ENCODE peak calls at places on chromosomes 3 and 15, in seven cellular contexts. One of them, this sample, is unnamed.

GRCh38 chr3:11819146-11819545 is 27.5 kb downstream of the TAMM41 start:
- DNase-seq in non-pigmented ciliary epithelial cell: no peak
- DNase-seq in NCI-H345: no peak
- DNase-seq in mesenteric fat pad: no peak
- DNase-seq in H7: no peak
- DNase-seq in CD8-positive, alpha-beta T cell: no peak
- DNase-seq in RWPE1: peak; percentile 35
- DNase-seq in this sample: peak; percentile 56

GRCh38 chr15:86879250-86880229 is 799.9 kb downstream of the AGBL1 start:
- DNase-seq in non-pigmented ciliary epithelial cell: no peak
- DNase-seq in NCI-H345: no peak
- DNase-seq in mesenteric fat pad: no peak
- DNase-seq in H7: no peak
- DNase-seq in CD8-positive, alpha-beta T cell: no peak
- DNase-seq in RWPE1: no peak
- DNase-seq in this sample: no peak

GRCh38 chr3:147400111-147400510 is 6.2 kb downstream of the ZIC4 start:
- DNase-seq in non-pigmented ciliary epithelial cell: no peak
- DNase-seq in NCI-H345: no peak
- DNase-seq in mesenteric fat pad: no peak
- DNase-seq in H7: no peak
- DNase-seq in CD8-positive, alpha-beta T cell: no peak
- DNase-seq in RWPE1: no peak
- DNase-seq in this sample: no peak

GRCh38 chr15:46441294-46442062 is 806.6 kb downstream of the SQOR start:
- DNase-seq in non-pigmented ciliary epithelial cell: no peak
- DNase-seq in NCI-H345: no peak
- DNase-seq in mesenteric fat pad: no peak
- DNase-seq in H7: no peak
- DNase-seq in CD8-positive, alpha-beta T cell: no peak
- DNase-seq in RWPE1: no peak
- DNase-seq in this sample: no peak

GRCh38 chr15:51647128-51647562 is 24.6 kb upstream of the DMXL2 start:
- DNase-seq in non-pigmented ciliary epithelial cell: peak; percentile 20
- DNase-seq in NCI-H345: no peak
- DNase-seq in mesenteric fat pad: no peak
- DNase-seq in H7: no peak
- DNase-seq in CD8-positive, alpha-beta T cell: no peak
- DNase-seq in RWPE1: peak; percentile 58
- DNase-seq in this sample: no peak

GRCh38 chr3:174498638-174499037 is 360.5 kb upstream of the NAALADL2 start:
- DNase-seq in non-pigmented ciliary epithelial cell: no peak
- DNase-seq in NCI-H345: no peak
- DNase-seq in mesenteric fat pad: no peak
- DNase-seq in H7: no peak
- DNase-seq in CD8-positive, alpha-beta T cell: no peak
- DNase-seq in RWPE1: no peak
- DNase-seq in this sample: no peak

GRCh38 chr15:96341465-96342142 is 11.1 kb downstream of the NR2F2 start:
- DNase-seq in non-pigmented ciliary epithelial cell: no peak
- DNase-seq in NCI-H345: no peak
- DNase-seq in mesenteric fat pad: no peak
- DNase-seq in H7: peak; percentile 85
- DNase-seq in CD8-positive, alpha-beta T cell: no peak
- DNase-seq in RWPE1: no peak
- DNase-seq in this sample: no peak

GRCh38 chr3:78878011-78878410 is 889.8 kb downstream of the ROBO1 start:
- DNase-seq in non-pigmented ciliary epithelial cell: peak; percentile 75
- DNase-seq in NCI-H345: no peak
- DNase-seq in mesenteric fat pad: no peak
- DNase-seq in H7: no peak
- DNase-seq in CD8-positive, alpha-beta T cell: no peak
- DNase-seq in RWPE1: no peak
- DNase-seq in this sample: no peak

GRCh38 chr15:78024883-78025282 is 52.6 kb downstream of the TBC1D2B start:
- DNase-seq in non-pigmented ciliary epithelial cell: no peak
- DNase-seq in NCI-H345: no peak
- DNase-seq in mesenteric fat pad: no peak
- DNase-seq in H7: peak; percentile 42
- DNase-seq in CD8-positive, alpha-beta T cell: no peak
- DNase-seq in RWPE1: no peak
- DNase-seq in this sample: no peak

GRCh38 chr3:98809561-98809960 is 46.4 kb downstream of the ST3GAL6 start:
- DNase-seq in non-pigmented ciliary epithelial cell: no peak
- DNase-seq in NCI-H345: no peak
- DNase-seq in mesenteric fat pad: no peak
- DNase-seq in H7: no peak
- DNase-seq in CD8-positive, alpha-beta T cell: no peak
- DNase-seq in RWPE1: no peak
- DNase-seq in this sample: no peak

GRCh38 chr15:96038650-96039049 is 291.9 kb upstream of the NR2F2 start:
- DNase-seq in non-pigmented ciliary epithelial cell: no peak
- DNase-seq in NCI-H345: no peak
- DNase-seq in mesenteric fat pad: no peak
- DNase-seq in H7: no peak
- DNase-seq in CD8-positive, alpha-beta T cell: no peak
- DNase-seq in RWPE1: no peak
- DNase-seq in this sample: no peak

GRCh38 chr3:72579581-72580245 is 268.5 kb downstream of the SHQ1 start:
- DNase-seq in non-pigmented ciliary epithelial cell: no peak
- DNase-seq in NCI-H345: no peak
- DNase-seq in mesenteric fat pad: no peak
- DNase-seq in H7: no peak
- DNase-seq in CD8-positive, alpha-beta T cell: no peak
- DNase-seq in RWPE1: no peak
- DNase-seq in this sample: no peak